ENCODE peak calls at places on chromosomes 7 and 10, in five cellular contexts. One of them, this sample, is unnamed.
A peak's percentile ranks its signal among the peaks of the same experiment; 100 is the strongest.

GRCh38 chr7:38195804-38196595 is 18.0 kb downstream of the STARD3NL start:
- DNase-seq in GM10248: no peak
- DNase-seq in RWPE1: no peak
- DNase-seq in T-cell: no peak
- DNase-seq in activated T-cell treated with anti-CD3 and anti-CD28 coated beads, Interleukin-2, amount 50 U/mL, for 72 hours: no peak
- DNase-seq in this sample: no peak

GRCh38 chr10:102611514-102612095 is 32.7 kb upstream of the TRIM8 start:
- DNase-seq in GM10248: no peak
- DNase-seq in RWPE1: peak; percentile 44
- DNase-seq in T-cell: no peak
- DNase-seq in activated T-cell treated with anti-CD3 and anti-CD28 coated beads, Interleukin-2, amount 50 U/mL, for 72 hours: no peak
- DNase-seq in this sample: no peak

GRCh38 chr10:22340362-22341189 is 4.7 kb upstream of the SPAG6 start:
- DNase-seq in GM10248: peak; percentile 73
- DNase-seq in RWPE1: peak; percentile 62
- DNase-seq in T-cell: peak; percentile 43
- DNase-seq in activated T-cell treated with anti-CD3 and anti-CD28 coated beads, Interleukin-2, amount 50 U/mL, for 72 hours: peak; percentile 73
- DNase-seq in this sample: peak; percentile 81

GRCh38 chr7:47256016-47256415 is 325.9 kb downstream of the TNS3 start:
- DNase-seq in GM10248: no peak
- DNase-seq in RWPE1: no peak
- DNase-seq in T-cell: no peak
- DNase-seq in activated T-cell treated with anti-CD3 and anti-CD28 coated beads, Interleukin-2, amount 50 U/mL, for 72 hours: no peak
- DNase-seq in this sample: no peak

GRCh38 chr7:70553364-70553763 is 578.6 kb upstream of the GALNT17 start:
- DNase-seq in GM10248: no peak
- DNase-seq in RWPE1: no peak
- DNase-seq in T-cell: no peak
- DNase-seq in activated T-cell treated with anti-CD3 and anti-CD28 coated beads, Interleukin-2, amount 50 U/mL, for 72 hours: no peak
- DNase-seq in this sample: no peak

GRCh38 chr10:22308390-22308789 is 7.8 kb upstream of the COMMD3 start:
- DNase-seq in GM10248: peak; percentile 59
- DNase-seq in RWPE1: peak; percentile 38
- DNase-seq in T-cell: no peak
- DNase-seq in activated T-cell treated with anti-CD3 and anti-CD28 coated beads, Interleukin-2, amount 50 U/mL, for 72 hours: peak; percentile 57
- DNase-seq in this sample: peak; percentile 70

GRCh38 chr10:51542863-51543262 is 156.5 kb downstream of the CSTF2T start:
- DNase-seq in GM10248: no peak
- DNase-seq in RWPE1: no peak
- DNase-seq in T-cell: no peak
- DNase-seq in activated T-cell treated with anti-CD3 and anti-CD28 coated beads, Interleukin-2, amount 50 U/mL, for 72 hours: no peak
- DNase-seq in this sample: no peak

GRCh38 chr10:131684976-131685375 is 215.8 kb upstream of the PPP2R2D start:
- DNase-seq in GM10248: no peak
- DNase-seq in RWPE1: no peak
- DNase-seq in T-cell: no peak
- DNase-seq in activated T-cell treated with anti-CD3 and anti-CD28 coated beads, Interleukin-2, amount 50 U/mL, for 72 hours: no peak
- DNase-seq in this sample: no peak

GRCh38 chr7:103462358-103462757 is 16.4 kb upstream of the SLC26A5 start:
- DNase-seq in GM10248: no peak
- DNase-seq in RWPE1: no peak
- DNase-seq in T-cell: no peak
- DNase-seq in activated T-cell treated with anti-CD3 and anti-CD28 coated beads, Interleukin-2, amount 50 U/mL, for 72 hours: no peak
- DNase-seq in this sample: no peak

GRCh38 chr7:137130751-137131158 is 212.8 kb downstream of the PTN start:
- DNase-seq in GM10248: no peak
- DNase-seq in RWPE1: peak; percentile 32
- DNase-seq in T-cell: no peak
- DNase-seq in activated T-cell treated with anti-CD3 and anti-CD28 coated beads, Interleukin-2, amount 50 U/mL, for 72 hours: no peak
- DNase-seq in this sample: no peak

GRCh38 chr10:61164458-61165160 is 220.6 kb upstream of the RHOBTB1 start:
- DNase-seq in GM10248: no peak
- DNase-seq in RWPE1: peak; percentile 1
- DNase-seq in T-cell: no peak
- DNase-seq in activated T-cell treated with anti-CD3 and anti-CD28 coated beads, Interleukin-2, amount 50 U/mL, for 72 hours: no peak
- DNase-seq in this sample: no peak

GRCh38 chr7:100157334-100158228 is 942 bp downstream of the TRAPPC14 start:
- DNase-seq in GM10248: peak; percentile 41
- DNase-seq in RWPE1: peak; percentile 89
- DNase-seq in T-cell: no peak
- DNase-seq in activated T-cell treated with anti-CD3 and anti-CD28 coated beads, Interleukin-2, amount 50 U/mL, for 72 hours: no peak
- DNase-seq in this sample: peak; percentile 53

GRCh38 chr7:12328888-12329770 is 74.5 kb downstream of the VWDE start:
- DNase-seq in GM10248: no peak
- DNase-seq in RWPE1: no peak
- DNase-seq in T-cell: no peak
- DNase-seq in activated T-cell treated with anti-CD3 and anti-CD28 coated beads, Interleukin-2, amount 50 U/mL, for 72 hours: no peak
- DNase-seq in this sample: no peak

GRCh38 chr7:146660839-146661238 is 544.2 kb downstream of the CNTNAP2 start:
- DNase-seq in GM10248: no peak
- DNase-seq in RWPE1: no peak
- DNase-seq in T-cell: no peak
- DNase-seq in activated T-cell treated with anti-CD3 and anti-CD28 coated beads, Interleukin-2, amount 50 U/mL, for 72 hours: no peak
- DNase-seq in this sample: no peak

GRCh38 chr7:112989531-112989930 is 97.1 kb downstream of the GPR85 start:
- DNase-seq in GM10248: no peak
- DNase-seq in RWPE1: no peak
- DNase-seq in T-cell: no peak
- DNase-seq in activated T-cell treated with anti-CD3 and anti-CD28 coated beads, Interleukin-2, amount 50 U/mL, for 72 hours: no peak
- DNase-seq in this sample: no peak

GRCh38 chr7:98110249-98111022 is 3.8 kb downstream of the LMTK2 start:
- DNase-seq in GM10248: no peak
- DNase-seq in RWPE1: no peak
- DNase-seq in T-cell: no peak
- DNase-seq in activated T-cell treated with anti-CD3 and anti-CD28 coated beads, Interleukin-2, amount 50 U/mL, for 72 hours: no peak
- DNase-seq in this sample: no peak